ENCODE peak calls at places on chromosomes 1 and 21, in seven cellular contexts. B is sciatic nerve; R is stimulated activated CD4-positive, alpha-beta T cell treated with anti-CD3 and anti-CD28 coated beads, Interleukin-15, amount 100 ng/mL, for 48 hours; N is NCI-H1436; E is HCEC 1CT; I is stimulated activated CD8-positive, alpha-beta memory T cell treated with anti-CD3 and anti-CD28 coated beads, Interleukin-7, amount 100 ng/mL, for 1 hour; X is GM19239. D is an unnamed sample.

GRCh38 chr1:52825868-52826267 is 16.7 kb upstream of the ZYG11A start:
- DNase-seq in I (no peak), B (no peak), X (no peak), N (no peak), R (no peak), E (peak), D (no peak)

GRCh38 chr21:43613755-43614638 is 45.3 kb downstream of the HSF2BP start:
- DNase-seq in X (peak), E (peak), N (no peak), I (no peak), B (no peak), R (no peak), D (peak)

GRCh38 chr1:87689487-87689886 is 360.8 kb downstream of the LMO4 start:
- DNase-seq in E (no peak), X (no peak), I (no peak), R (no peak), B (no peak), N (no peak), D (no peak)

GRCh38 chr1:246155923-246156322 is 351.2 kb downstream of the SMYD3 start:
- DNase-seq in N (no peak), E (peak), I (no peak), B (no peak), R (no peak), X (no peak), D (peak)

GRCh38 chr1:40384413-40384762 is 10.9 kb downstream of the SMAP2 start:
- DNase-seq in E (no peak), N (no peak), X (no peak), R (no peak), I (no peak), B (no peak), D (no peak)

GRCh38 chr1:167456926-167457325 is 61.4 kb downstream of the CD247 start:
- DNase-seq in X (no peak), R (no peak), I (no peak), B (no peak), N (no peak), E (no peak), D (no peak)

GRCh38 chr1:43008425-43009108 is 49.9 kb upstream of the SLC2A1 start:
- DNase-seq in E (no peak), B (peak), I (no peak), N (no peak), R (no peak), X (no peak), D (no peak)

GRCh38 chr1:77039739-77040138 is 172.5 kb downstream of the ST6GALNAC5 start:
- DNase-seq in I (no peak), X (no peak), B (no peak), E (peak), R (no peak), N (no peak), D (peak)

GRCh38 chr1:78075621-78076020 is 29.9 kb downstream of the GIPC2 start:
- DNase-seq in B (no peak), I (no peak), E (peak), N (no peak), X (no peak), R (no peak), D (no peak)

GRCh38 chr1:84078108-84078823 is 65.8 kb upstream of the PRKACB start:
- DNase-seq in X (peak), N (no peak), R (no peak), I (no peak), E (peak), B (no peak), D (peak)

GRCh38 chr1:209249785-209250441 is 333.6 kb upstream of the CAMK1G start:
- DNase-seq in R (no peak), B (no peak), E (no peak), N (peak), I (no peak), X (no peak), D (no peak)

GRCh38 chr1:115469703-115470476 is 131.8 kb upstream of the NGF start:
- DNase-seq in E (peak), I (no peak), X (peak), N (peak), B (no peak), R (peak), D (peak)

GRCh38 chr21:15730484-15731242 is 881 bp downstream of the USP25 start:
- DNase-seq in E (no peak), R (no peak), B (peak), N (no peak), I (no peak), X (no peak), D (no peak)